ENCODE peak calls at places on chromosomes 11 and 22, in ten cellular contexts. H is fibroblast of lung, D is osteoblast, S is GM23338, B is IMR-90, U is mammary epithelial cell, C is GM23248, E is H9, L is HCT116, P is MM.1S. A is an unnamed sample. For H4K20me1, the result is how much of the 10 kb centered on the place peaks cover.

GRCh38 chr11:82901165-82901938 is at the start of gene DDIAS:
- DNase-seq in H (peak), D (peak), S (peak), B (peak), U (peak), C (peak), E (peak), L (peak), P (peak), A (peak)

GRCh38 chr11:132888226-132888625 is 644.1 kb downstream of the OPCML start:
- DNase-seq in H (peak), D (no peak), S (no peak), B (peak), U (no peak), C (peak), E (no peak), L (no peak), P (no peak), A (no peak)

GRCh38 chr11:48063424-48063978 is 83.1 kb downstream of the PTPRJ start:
- DNase-seq in H (peak), D (peak), S (no peak), B (peak), U (peak), C (peak), E (no peak), L (peak), P (no peak), A (peak)

GRCh38 chr11:22920939-22921565 is 60.8 kb upstream of the CCDC179 start:
- DNase-seq in H (peak), D (peak), S (peak), B (peak), U (peak), C (peak), E (peak), L (no peak), P (peak), A (peak)

GRCh38 chr11:9142732-9143131 is 51.3 kb upstream of the SCUBE2 start:
- DNase-seq in H (no peak), D (no peak), S (no peak), B (no peak), U (no peak), C (no peak), E (no peak), L (no peak), P (no peak), A (no peak)

GRCh38 chr11:121479839-121480238 is 27.1 kb upstream of the SORL1-AS1 start:
- DNase-seq in H (no peak), D (no peak), S (no peak), B (no peak), U (no peak), C (no peak), E (no peak), L (no peak), P (no peak), A (peak)

GRCh38 chr22:21098099-21098671 is 52.4 kb downstream of the LRRC74B start:
- DNase-seq in H (no peak), D (no peak), S (peak), B (no peak), U (no peak), C (no peak), E (peak), L (peak), P (no peak), A (no peak)

GRCh38 chr11:11505190-11505589 is 116.6 kb downstream of the GALNT18 start:
- DNase-seq in H (no peak), D (no peak), S (no peak), B (peak), U (peak), C (peak), E (no peak), L (no peak), P (no peak), A (peak)

GRCh38 chr22:26339755-26340154 is 89.3 kb upstream of the ASPHD2 start:
- DNase-seq in H (peak), D (no peak), S (no peak), B (no peak), U (no peak), C (no peak), E (no peak), L (no peak), P (no peak), A (no peak)

DNA sequence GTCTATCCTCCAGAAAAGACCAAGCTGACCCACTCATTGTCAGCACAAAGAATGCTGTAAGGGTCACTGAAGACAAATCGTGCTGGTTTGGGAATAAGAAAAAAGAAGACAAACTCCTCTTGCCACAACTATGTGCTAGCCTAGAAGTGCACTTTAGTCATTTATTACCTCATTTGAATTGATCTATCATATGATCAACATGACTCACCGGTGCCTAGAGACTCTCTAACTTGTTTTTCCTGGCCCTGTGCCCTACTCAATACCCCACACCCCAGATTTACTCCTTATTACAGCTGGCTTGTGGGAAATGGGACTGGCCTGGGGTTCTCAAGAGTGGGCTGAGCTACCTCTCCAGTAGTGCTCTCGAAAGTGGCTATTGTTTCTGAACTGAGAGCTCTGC is 35.9 kb upstream of the HORMAD2 start:
- DNase-seq in H (peak), D (peak), S (no peak), B (peak), U (peak), C (peak), E (no peak), L (peak), P (no peak), A (peak)
- H3K4me2 ChIP-seq in H (peak), D (peak), S (no peak), B (no peak), U (no peak), C (peak), E (no peak), L (peak), P (no peak), A (peak)

DNA sequence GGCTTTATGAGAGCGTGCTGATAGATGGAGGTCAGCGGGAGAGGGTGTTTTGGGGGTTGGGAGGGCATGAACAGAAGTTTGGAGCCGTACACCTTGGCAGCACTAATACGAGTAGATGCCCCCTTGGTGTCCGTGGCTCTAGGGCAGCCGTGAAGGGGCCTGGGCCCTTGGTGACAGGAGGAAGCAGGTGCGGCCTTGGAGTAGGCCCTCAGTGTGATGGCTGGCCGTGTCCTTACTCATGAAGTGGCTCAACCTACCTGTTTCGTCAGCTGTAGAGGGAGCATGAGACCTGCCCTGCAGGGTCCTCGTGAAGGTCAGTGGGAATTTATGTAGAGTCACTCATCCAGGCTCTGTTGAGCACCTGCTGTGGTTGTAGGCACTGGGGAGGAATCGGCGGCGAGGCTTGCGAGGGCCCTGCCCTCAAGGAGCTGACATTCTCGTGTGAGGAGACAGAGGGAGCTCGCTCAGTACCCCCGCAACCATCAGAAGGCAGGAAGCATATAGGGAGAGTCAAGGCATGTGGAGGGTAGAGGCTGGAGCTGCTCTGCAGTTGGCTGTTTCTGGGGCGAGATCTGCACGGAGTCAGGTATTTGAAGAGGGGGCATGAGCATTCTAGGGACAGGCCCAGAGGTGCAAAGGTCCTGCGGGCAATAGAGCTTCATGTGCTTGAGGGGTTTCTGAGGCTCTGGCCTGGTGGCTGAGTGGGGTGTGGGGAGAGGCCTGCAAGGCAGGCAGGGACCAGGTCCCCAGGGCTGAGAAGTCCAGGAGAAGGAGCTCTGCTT is 39.6 kb downstream of the TBC1D22A start:
- DNase-seq in H (no peak), D (no peak), S (no peak), B (no peak), U (no peak), C (no peak), E (no peak), L (no peak), P (no peak), A (no peak)
- H4K20me1 ChIP-seq in H (under half), D (under half), S (under half), B (under half), U (under half), C (under half), E (under half), L (under half), P (under half), A (under half)

DNA sequence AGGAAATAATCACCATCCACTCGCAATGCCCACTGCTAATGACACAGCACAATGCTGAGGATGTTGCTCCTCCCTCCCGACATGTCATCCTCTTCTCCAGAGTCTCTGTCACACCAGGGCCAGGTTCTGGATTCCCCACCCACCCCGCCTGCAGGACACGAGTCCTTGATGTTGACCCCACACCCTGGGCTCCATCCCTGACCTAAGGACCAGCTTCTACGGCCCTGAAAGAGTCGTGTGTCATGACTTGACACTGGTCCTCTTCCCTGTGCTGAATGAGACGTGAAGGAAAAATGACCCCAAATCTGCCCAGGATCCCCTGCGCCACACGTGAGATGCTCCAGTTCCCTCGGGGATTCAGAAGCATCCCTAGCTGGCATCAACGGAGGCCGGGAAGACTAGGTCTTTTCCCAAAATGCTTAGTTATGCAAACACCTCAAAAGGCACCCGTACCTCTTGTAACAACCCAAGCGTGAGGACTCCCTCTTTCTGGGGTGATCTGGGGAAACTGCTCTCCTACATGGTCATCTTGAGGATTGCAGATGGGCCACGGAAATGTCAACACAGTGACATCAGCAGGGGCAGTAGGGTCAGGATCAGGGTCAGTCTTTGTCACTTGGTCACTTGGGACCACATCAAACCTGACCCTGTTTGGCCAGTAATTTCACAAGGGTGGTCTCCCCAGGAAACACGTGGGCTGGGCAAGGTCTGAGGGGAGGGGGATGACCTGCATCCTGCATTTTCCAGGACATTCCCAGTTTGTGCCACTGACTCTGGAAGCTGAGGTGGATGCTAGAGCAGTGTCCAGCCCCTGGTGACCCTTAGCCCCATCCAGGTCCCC is 42.0 kb downstream of the IGLL5 start:
- DNase-seq in H (no peak), D (no peak), S (no peak), B (no peak), U (no peak), C (no peak), E (no peak), L (no peak), P (peak), A (no peak)
- H3K4me2 ChIP-seq in H (no peak), D (no peak), S (no peak), B (no peak), U (no peak), C (peak), E (no peak), L (no peak), P (peak), A (no peak)

DNA sequence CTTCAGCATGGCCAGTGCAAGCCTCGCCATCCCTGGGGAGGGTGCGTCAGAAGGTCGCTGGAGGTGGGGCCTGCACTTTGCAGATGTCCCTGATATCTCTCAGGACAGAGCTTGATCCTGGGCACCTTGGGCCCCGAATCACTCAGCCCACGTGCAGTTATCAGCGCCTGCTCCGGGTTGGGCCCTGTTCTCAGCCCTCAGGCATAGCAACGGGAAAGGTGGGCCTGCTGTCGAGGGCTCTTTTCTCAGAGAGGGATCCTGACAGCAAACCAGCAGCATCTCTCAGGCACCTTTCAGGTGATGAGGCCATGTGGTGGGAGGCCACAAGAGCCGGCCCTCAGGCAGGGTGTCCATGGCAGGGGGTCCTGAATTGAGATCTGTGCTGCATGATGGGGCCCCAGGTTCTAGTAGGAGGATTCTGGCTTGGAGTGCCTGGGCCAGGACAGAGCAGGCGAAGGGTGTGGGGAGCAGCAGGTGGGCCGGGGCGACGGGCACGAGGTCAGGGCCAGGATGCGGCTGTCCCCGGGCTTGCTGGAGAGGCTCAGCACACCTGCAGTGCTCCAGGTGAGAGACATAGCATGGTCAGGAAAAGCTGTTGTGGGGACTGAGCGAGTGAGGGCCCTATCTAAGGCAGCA is 280.5 kb downstream of the TBC1D22A start:
- DNase-seq in H (no peak), D (no peak), S (no peak), B (no peak), U (no peak), C (no peak), E (no peak), L (no peak), P (no peak), A (no peak)
- H4K20me1 ChIP-seq in H (under half), D (under half), S (under half), B (under half), U (under half), C (under half), E (under half), L (under half), P (under half), A (under half)

GRCh38 chr22:24954114-24954463 is 1.6 kb downstream of the KIAA1671 start:
- DNase-seq in H (peak), D (no peak), S (peak), B (no peak), U (no peak), C (no peak), E (no peak), L (no peak), P (no peak), A (no peak)

GRCh38 chr22:24950272-24950902 is 2.1 kb upstream of the KIAA1671 start:
- DNase-seq in H (peak), D (peak), S (peak), B (peak), U (peak), C (peak), E (peak), L (no peak), P (no peak), A (no peak)

GRCh38 chr22:24952837-24953293 is 349 bp downstream of the KIAA1671 start:
- DNase-seq in H (peak), D (peak), S (peak), B (peak), U (peak), C (peak), E (peak), L (peak), P (no peak), A (peak)

GRCh38 chr22:24953294-24954113 is 988 bp downstream of the KIAA1671 start:
- DNase-seq in H (no peak), D (peak), S (peak), B (no peak), U (no peak), C (no peak), E (no peak), L (no peak), P (no peak), A (no peak)

GRCh38 chr22:24951942-24952836 is at the start of gene KIAA1671:
- DNase-seq in H (peak), D (peak), S (peak), B (peak), U (peak), C (peak), E (peak), L (peak), P (peak), A (peak)
- H3K4me2 ChIP-seq in H (peak), D (peak), S (peak), B (peak), U (peak), C (peak), E (peak), L (peak), P (peak), A (peak)

DNA sequence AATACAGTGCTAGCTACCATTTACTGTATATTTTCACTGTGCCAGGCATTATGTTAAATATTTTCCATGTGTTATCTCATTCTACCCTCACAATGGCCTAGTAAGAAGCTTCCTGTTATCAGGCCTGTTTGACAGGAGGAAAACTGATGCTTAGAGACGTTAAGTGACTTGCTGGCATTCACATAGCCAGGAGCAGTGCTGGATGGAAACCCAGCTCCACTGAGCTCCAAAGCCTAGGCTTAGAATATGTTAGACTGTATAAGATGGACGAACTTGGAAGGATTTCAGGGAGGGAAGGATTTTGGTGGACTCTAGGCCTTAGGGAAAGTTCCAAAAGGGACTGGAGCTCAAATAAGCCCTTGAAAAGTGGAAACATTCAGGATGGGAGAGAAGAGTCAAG is 2.1 kb downstream of the CD44 start:
- DNase-seq in H (no peak), D (no peak), S (no peak), B (no peak), U (no peak), C (peak), E (no peak), L (no peak), P (no peak), A (no peak)
- H4K20me1 ChIP-seq in H (under half), D (under half), S (under half), B (half or more), U (under half), C (under half), E (under half), L (under half), P (under half), A (half or more)

DNA sequence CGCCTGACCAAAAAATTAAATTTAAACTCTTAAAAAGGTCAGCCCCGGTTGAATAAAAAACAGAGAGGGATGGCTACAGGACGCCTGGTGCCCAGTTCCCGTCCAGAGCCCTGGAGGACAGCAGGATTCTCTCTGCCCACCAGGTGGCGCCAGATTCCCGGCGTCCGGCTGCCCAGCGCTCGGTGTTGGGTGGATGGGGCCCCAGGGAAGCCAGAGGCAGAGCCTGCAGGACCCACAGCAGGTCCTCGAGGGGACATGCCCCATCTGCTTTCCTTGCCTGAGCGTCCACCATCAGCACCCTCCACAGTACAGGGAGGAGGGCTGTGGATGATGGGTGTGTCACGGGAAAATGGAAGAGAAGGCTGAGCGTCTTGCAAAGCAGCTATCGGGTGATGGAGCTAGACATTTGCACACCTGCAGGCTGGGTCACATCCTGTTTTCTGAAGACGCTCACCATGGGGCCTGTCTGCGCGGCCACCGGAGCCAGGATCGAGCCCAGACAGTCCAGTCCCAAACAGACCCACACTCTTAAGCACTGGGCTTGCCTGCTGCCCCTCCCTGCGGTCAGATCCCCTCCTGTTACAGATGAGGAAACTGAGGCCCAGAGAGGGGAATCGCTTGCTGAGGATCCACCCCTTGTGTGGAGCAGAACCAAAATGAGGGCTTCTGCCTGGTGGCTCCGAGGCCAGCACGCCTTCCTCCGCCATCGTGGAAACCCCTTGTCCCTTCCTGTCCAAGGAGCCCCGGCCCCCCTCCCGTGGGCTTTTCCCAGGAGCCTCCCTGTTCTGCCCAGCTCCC is 18.5 kb upstream of the CBX7 start:
- DNase-seq in H (peak), D (peak), S (peak), B (peak), U (peak), C (peak), E (peak), L (peak), P (peak), A (peak)
- H3K4me2 ChIP-seq in H (no peak), D (peak), S (peak), B (no peak), U (no peak), C (peak), E (no peak), L (peak), P (peak), A (peak)

GRCh38 chr11:128691802-128692749 is 1.8 kb upstream of the FLI1 start:
- DNase-seq in H (no peak), D (peak), S (peak), B (no peak), U (no peak), C (peak), E (peak), L (no peak), P (no peak), A (no peak)

GRCh38 chr11:128696930-128697329 is 3.1 kb downstream of the FLI1 start:
- DNase-seq in H (no peak), D (no peak), S (no peak), B (no peak), U (no peak), C (no peak), E (no peak), L (no peak), P (no peak), A (no peak)

GRCh38 chr11:128692750-128693578 is 908 bp upstream of the FLI1 start:
- DNase-seq in H (peak), D (peak), S (peak), B (no peak), U (peak), C (peak), E (peak), L (no peak), P (peak), A (peak)

GRCh38 chr11:128695539-128696221 is 1.8 kb downstream of the FLI1 start:
- DNase-seq in H (no peak), D (peak), S (no peak), B (no peak), U (no peak), C (peak), E (no peak), L (no peak), P (peak), A (no peak)

GRCh38 chr11:128694618-128695481 is 978 bp downstream of the FLI1 start:
- DNase-seq in H (peak), D (peak), S (peak), B (no peak), U (no peak), C (peak), E (peak), L (no peak), P (peak), A (no peak)
- H4K20me1 ChIP-seq in H (under half), D (under half), S (under half), B (under half), U (under half), C (under half), E (under half), L (under half), P (under half), A (under half)

A was measured in PC-3.